ENCODE peak calls at places on chromosomes 5 and 9, in seven cellular contexts. U, F, I, X, J, M and Z are unnamed samples.

GRCh38 chr5:168114444-168115017 is 176.9 kb upstream of the WWC1 start:
- DNase-seq in U (no peak), F (peak; percentile 69), I (peak; percentile 63), X (peak; percentile 67), J (no peak), M (peak; percentile 73), Z (peak; percentile 74)

GRCh38 chr5:165304193-165304820 is 1798.9 kb downstream of the MAT2B start:
- DNase-seq in U (no peak), F (no peak), I (no peak), X (no peak), J (no peak), M (no peak), Z (no peak)

GRCh38 chr5:27087820-27088219 is 49.4 kb upstream of the CDH9 start:
- DNase-seq in U (no peak), F (no peak), I (no peak), X (no peak), J (no peak), M (no peak), Z (no peak)

GRCh38 chr5:153896117-153896516 is 142.6 kb downstream of the FAM114A2 start:
- DNase-seq in U (no peak), F (no peak), I (no peak), X (peak; percentile 21), J (no peak), M (no peak), Z (no peak)

GRCh38 chr9:91416086-91416712 is 7.4 kb downstream of the NFIL3 start:
- DNase-seq in U (no peak), F (no peak), I (no peak), X (no peak), J (no peak), M (no peak), Z (peak; percentile 84)

GRCh38 chr9:112547712-112548440 is 61.2 kb downstream of the KIAA1958 start:
- DNase-seq in U (no peak), F (no peak), I (no peak), X (no peak), J (no peak), M (no peak), Z (no peak)

GRCh38 chr5:10453564-10453963 is 11.9 kb downstream of the ROPN1L start:
- DNase-seq in U (no peak), F (no peak), I (no peak), X (peak; percentile 70), J (no peak), M (no peak), Z (no peak)

GRCh38 chr5:165602529-165602928 is 2097.1 kb downstream of the MAT2B start:
- DNase-seq in U (no peak), F (no peak), I (no peak), X (no peak), J (no peak), M (no peak), Z (no peak)

GRCh38 chr5:56415356-56415765 is 182.2 kb upstream of the ANKRD55 start:
- DNase-seq in U (no peak), F (no peak), I (no peak), X (no peak), J (no peak), M (no peak), Z (no peak)

GRCh38 chr5:58958701-58959100 is 375.8 kb downstream of the RAB3C start:
- DNase-seq in U (no peak), F (no peak), I (no peak), X (no peak), J (no peak), M (no peak), Z (no peak)

GRCh38 chr9:95434116-95435073 is 82.4 kb downstream of the PTCH1 start:
- DNase-seq in U (no peak), F (no peak), I (no peak), X (no peak), J (no peak), M (no peak), Z (peak; percentile 44)

GRCh38 chr9:136961279-136962065 is 9.4 kb downstream of the LCN12 start:
- DNase-seq in U (no peak), F (no peak), I (no peak), X (no peak), J (no peak), M (no peak), Z (no peak)

GRCh38 chr5:105836906-105837305 is 1833.8 kb downstream of the EFNA5 start:
- DNase-seq in U (no peak), F (no peak), I (no peak), X (no peak), J (no peak), M (no peak), Z (no peak)

GRCh38 chr5:124315746-124316415 is 430.6 kb downstream of the ZNF608 start:
- DNase-seq in U (no peak), F (peak; percentile 65), I (no peak), X (peak; percentile 4), J (no peak), M (no peak), Z (no peak)

GRCh38 chr9:134284273-134284672 is 42.0 kb upstream of the RXRA start:
- DNase-seq in U (no peak), F (no peak), I (no peak), X (no peak), J (no peak), M (no peak), Z (no peak)

GRCh38 chr5:2133080-2133479 is 250.4 kb upstream of the IRX4 start:
- DNase-seq in U (no peak), F (no peak), I (no peak), X (no peak), J (no peak), M (no peak), Z (no peak)

GRCh38 chr5:151569132-151570046 is 21.7 kb downstream of the FAT2 start:
- DNase-seq in U (no peak), F (no peak), I (peak; percentile 50), X (peak; percentile 10), J (no peak), M (no peak), Z (no peak)

GRCh38 chr5:79707535-79707934 is 17.9 kb downstream of the CMYA5 start:
- DNase-seq in U (no peak), F (no peak), I (no peak), X (no peak), J (no peak), M (no peak), Z (no peak)

GRCh38 chr5:137497396-137498290 is 1.5 kb downstream of the SPOCK1 start:
- DNase-seq in U (no peak), F (no peak), I (no peak), X (no peak), J (no peak), M (no peak), Z (no peak)

GRCh38 chr5:139700711-139701693 is 52.9 kb downstream of the CXXC5 start:
- DNase-seq in U (no peak), F (no peak), I (no peak), X (no peak), J (no peak), M (peak; percentile 71), Z (no peak)

GRCh38 chr9:76808636-76809035 is 44.4 kb downstream of the PCA3 start:
- DNase-seq in U (no peak), F (no peak), I (no peak), X (no peak), J (no peak), M (peak; percentile 11), Z (no peak)

GRCh38 chr9:104779334-104779733 is 15.4 kb downstream of the NIPSNAP3B start:
- DNase-seq in U (no peak), F (no peak), I (no peak), X (no peak), J (no peak), M (no peak), Z (no peak)

GRCh38 chr5:179309751-179310320 is 35.4 kb downstream of the ADAMTS2 start:
- DNase-seq in U (no peak), F (no peak), I (no peak), X (no peak), J (no peak), M (no peak), Z (no peak)

GRCh38 chr5:68646142-68646541 is 430.6 kb downstream of the PIK3R1 start:
- DNase-seq in U (no peak), F (no peak), I (no peak), X (no peak), J (no peak), M (no peak), Z (no peak)

GRCh38 chr5:74241751-74242140 is 398.8 kb downstream of the ENC1 start:
- DNase-seq in U (no peak), F (no peak), I (no peak), X (peak; percentile 86), J (no peak), M (no peak), Z (no peak)

GRCh38 chr5:398475-399295 is 44.3 kb upstream of the EXOC3 start:
- DNase-seq in U (no peak), F (no peak), I (peak; percentile 46), X (no peak), J (no peak), M (no peak), Z (no peak)

GRCh38 chr9:4299006-4299795 is 667 bp downstream of the GLIS3 start:
- DNase-seq in U (no peak), F (no peak), I (peak; percentile 50), X (peak; percentile 41), J (peak; percentile 17), M (peak; percentile 26), Z (no peak)

GRCh38 chr5:9423611-9424010 is 122.3 kb downstream of the SEMA5A start:
- DNase-seq in U (no peak), F (no peak), I (no peak), X (no peak), J (no peak), M (no peak), Z (no peak)

GRCh38 chr5:61330341-61330878 is 1.6 kb upstream of the ZSWIM6 start:
- DNase-seq in U (peak; percentile 21), F (no peak), I (no peak), X (peak; percentile 53), J (no peak), M (peak; percentile 72), Z (peak; percentile 64)

GRCh38 chr9:33294670-33295432 is 4.5 kb downstream of the NFX1 start:
- DNase-seq in U (no peak), F (no peak), I (no peak), X (no peak), J (no peak), M (no peak), Z (no peak)

GRCh38 chr5:93342563-93343061 is 238.4 kb downstream of the NR2F1-AS1 start:
- DNase-seq in U (no peak), F (no peak), I (no peak), X (no peak), J (no peak), M (no peak), Z (no peak)

GRCh38 chr9:2681981-2682380 is 35.3 kb upstream of the KCNV2 start:
- DNase-seq in U (no peak), F (no peak), I (no peak), X (no peak), J (no peak), M (no peak), Z (no peak)

GRCh38 chr5:18745988-18746615 is 1111.8 kb downstream of the TAF11L14 start:
- DNase-seq in U (peak; percentile 38), F (peak; percentile 35), I (peak; percentile 40), X (peak; percentile 82), J (peak; percentile 17), M (no peak), Z (peak; percentile 82)

GRCh38 chr9:25742241-25742640 is 64.0 kb upstream of the TUSC1 start:
- DNase-seq in U (no peak), F (no peak), I (no peak), X (no peak), J (no peak), M (no peak), Z (no peak)

GRCh38 chr9:132201780-132202703 is 40.2 kb downstream of the NTNG2 start:
- DNase-seq in U (peak; percentile 46), F (no peak), I (no peak), X (no peak), J (no peak), M (no peak), Z (no peak)

GRCh38 chr9:95276395-95276954 is 41.0 kb downstream of the FANCC start:
- DNase-seq in U (no peak), F (no peak), I (no peak), X (no peak), J (no peak), M (no peak), Z (no peak)

GRCh38 chr5:87020099-87020934 is 247.4 kb upstream of the RASA1 start:
- DNase-seq in U (no peak), F (peak; percentile 12), I (peak; percentile 30), X (peak; percentile 28), J (no peak), M (peak; percentile 39), Z (peak; percentile 11)